ENCODE peak calls at places on chromosomes 4 and X, in four cellular contexts. H is GM12891, U is fibroblast of pulmonary artery, X is SW480. I is an unnamed sample.

GRCh38 chrX:71450433-71451106 is 82.3 kb upstream of the OGT start:
- DNase-seq in H (no peak), U (no peak), X (no peak), I (no peak)

GRCh38 chr4:139817657-139818452 is 152.2 kb downstream of the MGST2 start:
- DNase-seq in H (no peak), U (no peak), X (peak; percentile 3), I (no peak)

GRCh38 chrX:109475174-109475891 is 6.6 kb downstream of the GUCY2F start:
- DNase-seq in H (no peak), U (peak; percentile 64), X (peak; percentile 51), I (no peak)

GRCh38 chr4:108359936-108360681 is 191.4 kb upstream of the LEF1 start:
- DNase-seq in H (no peak), U (no peak), X (no peak), I (no peak)

GRCh38 chr4:124903995-124904722 is 191.6 kb upstream of the ANKRD50 start:
- DNase-seq in H (no peak), U (peak; percentile 67), X (peak; percentile 22), I (peak; percentile 54)

GRCh38 chrX:68594769-68595168 is 52.7 kb upstream of the STARD8 start:
- DNase-seq in H (no peak), U (no peak), X (no peak), I (no peak)

GRCh38 chr4:141248029-141248428 is 27.3 kb downstream of the ZNF330 start:
- DNase-seq in H (no peak), U (peak; percentile 77), X (no peak), I (peak; percentile 22)

GRCh38 chr4:155653052-155653451 is 13.6 kb upstream of the GUCY1A1 start:
- DNase-seq in H (no peak), U (no peak), X (no peak), I (no peak)

GRCh38 chr4:172202480-172203076 is 389.4 kb downstream of the GALNTL6 start:
- DNase-seq in H (peak; percentile 4), U (peak; percentile 46), X (peak; percentile 2), I (peak; percentile 12)

GRCh38 chr4:120290553-120290952 is 223.9 kb upstream of the MAD2L1 start:
- DNase-seq in H (no peak), U (no peak), X (no peak), I (no peak)

GRCh38 chr4:137474711-137475301 is 57.5 kb downstream of the PCDH18 start:
- DNase-seq in H (no peak), U (peak; percentile 75), X (no peak), I (peak; percentile 75)

GRCh38 chrX:153460826-153461225 is 9.6 kb downstream of the HAUS7 start:
- DNase-seq in H (peak; percentile 55), U (peak; percentile 55), X (peak; percentile 21), I (no peak)

GRCh38 chr4:97105716-97106115 is 1037.6 kb downstream of the STPG2 start:
- DNase-seq in H (no peak), U (no peak), X (no peak), I (no peak)

GRCh38 chr4:141609243-141609642 is 27.1 kb upstream of the IL15 start:
- DNase-seq in H (no peak), U (peak; percentile 39), X (no peak), I (no peak)

I was measured in HFF-Myc.